ENCODE peak calls at places on chromosomes 5 and 9, in eight cellular contexts. U is epithelial cell of esophagus, J is amygdala, A is stomach, V is Panc1, H is neural crest cell, R is RCC 7860, X is GM13977. D is an unnamed sample.

GRCh38 chr9:95385521-95385920 is 68.0 kb upstream of the FANCC start:
- DNase-seq in H (no peak), U (no peak), V (no peak), J (no peak), X (no peak), R (no peak), A (no peak), D (no peak)

GRCh38 chr9:130942679-130943078 is 3.6 kb upstream of the FIBCD1 start:
- DNase-seq in J (no peak), A (no peak), X (no peak), H (no peak), V (no peak), R (no peak), U (no peak), D (no peak)

GRCh38 chr5:61657010-61657409 is 325.0 kb downstream of the ZSWIM6 start:
- DNase-seq in U (no peak), H (no peak), A (no peak), X (no peak), V (no peak), J (no peak), R (no peak), D (no peak)

GRCh38 chr5:96300986-96301385 is 132.1 kb downstream of the PCSK1 start:
- DNase-seq in H (no peak), U (no peak), A (no peak), X (no peak), R (no peak), V (no peak), J (no peak), D (no peak)

GRCh38 chr5:92641031-92641962 is 939.7 kb downstream of the NR2F1-AS1 start:
- DNase-seq in R (peak; percentile 14), H (no peak), U (peak; percentile 42), J (no peak), X (no peak), A (no peak), V (peak; percentile 68), D (peak; percentile 75)

GRCh38 chr5:125696762-125697161 is 726.4 kb upstream of the GRAMD2B start:
- DNase-seq in X (no peak), U (peak; percentile 62), H (no peak), J (no peak), R (peak; percentile 46), V (no peak), A (no peak), D (no peak)

GRCh38 chr5:129506092-129506491 is 46.0 kb downstream of the ADAMTS19 start:
- DNase-seq in X (no peak), U (peak; percentile 56), H (no peak), A (no peak), R (no peak), V (no peak), J (no peak), D (no peak)

GRCh38 chr5:145937432-145938250 is 1.3 kb downstream of the SH3RF2 start:
- DNase-seq in J (no peak), H (no peak), V (no peak), X (peak; percentile 49), U (peak; percentile 95), A (peak; percentile 38), R (peak; percentile 93), D (no peak)

GRCh38 chr5:158614951-158615350 is 484.8 kb downstream of the EBF1 start:
- DNase-seq in R (no peak), A (no peak), J (no peak), X (no peak), H (no peak), U (no peak), V (no peak), D (no peak)

GRCh38 chr5:12071455-12071854 is 167.2 kb upstream of the CTNND2 start:
- DNase-seq in X (no peak), V (no peak), J (no peak), H (no peak), A (no peak), U (no peak), R (no peak), D (no peak)

GRCh38 chr5:84821924-84822323 is 437.2 kb upstream of the EDIL3 start:
- DNase-seq in U (no peak), J (no peak), R (no peak), V (no peak), A (no peak), H (no peak), X (no peak), D (no peak)

GRCh38 chr9:83444110-83444509 is 94.1 kb downstream of the FRMD3 start:
- DNase-seq in A (no peak), R (no peak), U (no peak), X (no peak), H (no peak), V (no peak), J (no peak), D (no peak)

GRCh38 chr5:53113947-53114346 is 4.4 kb upstream of the MOCS2 start:
- DNase-seq in H (no peak), U (no peak), A (no peak), R (no peak), J (no peak), V (no peak), X (no peak), D (no peak)

GRCh38 chr5:59744531-59744992 is 149.0 kb downstream of the PDE4D start:
- DNase-seq in A (no peak), R (peak; percentile 82), J (no peak), X (no peak), U (peak; percentile 82), V (no peak), H (no peak), D (peak; percentile 75)

GRCh38 chr5:171842006-171842776 is 56.6 kb downstream of the SMIM23 start:
- DNase-seq in H (no peak), V (no peak), A (no peak), U (no peak), X (no peak), J (no peak), R (no peak), D (no peak)

GRCh38 chr9:126317513-126317912 is 9.1 kb upstream of the MVB12B start:
- DNase-seq in V (no peak), J (no peak), U (peak; percentile 28), H (no peak), R (no peak), A (no peak), X (no peak), D (no peak)

GRCh38 chr5:158380661-158381060 is 521.7 kb upstream of the CLINT1 start:
- DNase-seq in R (no peak), U (peak; percentile 86), A (no peak), H (no peak), V (no peak), J (no peak), X (no peak), D (no peak)

GRCh38 chr5:168869615-168870227 is 290.6 kb upstream of the PANK3 start:
- DNase-seq in V (no peak), J (no peak), H (no peak), X (no peak), R (no peak), A (no peak), U (no peak), D (no peak)

GRCh38 chr5:18314192-18314778 is 680.0 kb downstream of the TAF11L14 start:
- DNase-seq in H (peak; percentile 12), X (peak; percentile 29), A (no peak), U (peak; percentile 41), V (peak; percentile 30), J (no peak), R (peak; percentile 24), D (no peak)

GRCh38 chr9:31535659-31536058 is 848.8 kb upstream of the ACO1 start:
- DNase-seq in R (no peak), X (no peak), J (no peak), U (no peak), H (no peak), V (no peak), A (no peak), D (no peak)

GRCh38 chr5:132747693-132748440 is 641 bp downstream of the CCNI2 start:
- DNase-seq in A (peak; percentile 46), J (no peak), R (no peak), H (no peak), X (peak; percentile 48), U (no peak), V (no peak), D (no peak)

GRCh38 chr5:73540192-73540591 is 25.2 kb downstream of the ANKRA2 start:
- DNase-seq in U (peak; percentile 97), V (no peak), J (no peak), A (no peak), H (no peak), X (no peak), R (peak; percentile 81), D (no peak)

GRCh38 chr5:15446552-15446951 is 53.4 kb upstream of the FBXL7 start:
- DNase-seq in X (no peak), V (no peak), U (no peak), A (no peak), H (no peak), J (no peak), R (no peak), D (no peak)

GRCh38 chr5:89686081-89686765 is 723.3 kb downstream of the CETN3 start:
- DNase-seq in R (no peak), J (no peak), V (no peak), H (no peak), A (no peak), X (no peak), U (no peak), D (no peak)

GRCh38 chr5:159017787-159018186 is 81.9 kb downstream of the EBF1 start:
- DNase-seq in A (no peak), X (no peak), U (peak; percentile 67), R (no peak), H (no peak), V (no peak), J (no peak), D (no peak)

GRCh38 chr9:13330396-13331004 is 51.0 kb upstream of the MPDZ start:
- DNase-seq in A (no peak), J (no peak), H (no peak), X (no peak), U (no peak), V (no peak), R (no peak), D (no peak)

GRCh38 chr9:33375238-33375840 is 27.0 kb downstream of the AQP7 start:
- DNase-seq in R (no peak), X (no peak), J (no peak), V (no peak), H (peak; percentile 46), A (no peak), U (no peak), D (no peak)

GRCh38 chr9:109471994-109472393 is 26.1 kb downstream of the PTPN3 start:
- DNase-seq in A (no peak), X (no peak), J (no peak), H (no peak), V (no peak), U (peak; percentile 73), R (no peak), D (no peak)

D was measured in NCI-H1930.